ENCODE peak calls at places on chromosomes 11 and 22, in ten cellular contexts. X is progenitor cell of endocrine pancreas; P is PC-9; U is choroid plexus epithelial cell; R is NAMALWA; K is stimulated activated naive CD8-positive, alpha-beta T cell treated with anti-CD3 and anti-CD28 coated beads, Interleukin-15, amount 100 ng/mL, for 72 hours; H is AG08396; Z is stimulated activated CD4-positive, alpha-beta T cell treated with anti-CD3 and anti-CD28 coated beads, Interleukin-2, amount 100 ng/mL, for 48 hours; I is retina; T is Daoy. C is an unnamed sample.

GRCh38 chr11:124812876-124813275 is 12.7 kb upstream of the MSANTD2 start:
- DNase-seq in U (no peak), K (no peak), Z (no peak), R (no peak), P (no peak), T (peak; percentile 69), I (no peak), X (no peak), H (no peak), C (no peak)

GRCh38 chr11:64762277-64762915 is 2.6 kb upstream of the PYGM start:
- DNase-seq in X (no peak), U (no peak), R (peak; percentile 49), T (no peak), I (peak; percentile 26), H (peak; percentile 12), K (no peak), Z (no peak), P (no peak), C (peak; percentile 33)

GRCh38 chr11:130141561-130142341 is 17.8 kb upstream of the ST14 start:
- DNase-seq in P (no peak), X (no peak), Z (no peak), U (peak; percentile 58), R (no peak), I (no peak), H (no peak), K (no peak), T (no peak), C (no peak)

GRCh38 chr11:433641-434040 is 8.2 kb downstream of the ANO9 start:
- DNase-seq in X (no peak), P (no peak), I (no peak), H (no peak), R (no peak), Z (no peak), K (no peak), U (no peak), T (no peak), C (no peak)

GRCh38 chr11:3835100-3835485 is 5.7 kb downstream of the RHOG start:
- DNase-seq in R (no peak), X (no peak), I (no peak), Z (no peak), H (no peak), U (peak; percentile 20), T (no peak), P (no peak), K (no peak), C (no peak)

GRCh38 chr22:30858976-30859713 is 109.4 kb downstream of the MORC2 start:
- DNase-seq in Z (no peak), T (no peak), R (no peak), P (no peak), X (no peak), H (no peak), K (peak; percentile 5), U (no peak), I (no peak), C (no peak)

GRCh38 chr11:60915250-60915914 is 1.4 kb downstream of the TMEM109 start:
- DNase-seq in U (peak; percentile 44), Z (peak; percentile 41), X (no peak), K (peak; percentile 84), T (peak; percentile 81), I (peak; percentile 69), P (peak; percentile 88), H (peak; percentile 80), R (peak; percentile 79), C (peak; percentile 86)

GRCh38 chr11:28838741-28839140 is 730.6 kb downstream of the METTL15 start:
- DNase-seq in Z (no peak), X (no peak), H (no peak), U (peak; percentile 67), T (no peak), I (no peak), K (no peak), R (no peak), P (no peak), C (no peak)

GRCh38 chr22:26667140-26667539 is 9.8 kb downstream of the MIAT start:
- DNase-seq in P (no peak), T (no peak), H (no peak), R (no peak), I (no peak), U (no peak), X (no peak), Z (no peak), K (no peak), C (no peak)

GRCh38 chr11:12287009-12287373 is 90.4 kb upstream of the PARVA start:
- DNase-seq in K (no peak), P (peak; percentile 54), I (no peak), R (no peak), T (peak; percentile 94), U (peak; percentile 97), Z (no peak), H (peak; percentile 82), X (no peak), C (peak; percentile 10)

GRCh38 chr11:111772535-111772934 is 6.3 kb upstream of the PPP2R1B start:
- DNase-seq in P (no peak), R (no peak), U (no peak), X (no peak), H (no peak), T (no peak), I (no peak), Z (no peak), K (no peak), C (no peak)

GRCh38 chr11:66327171-66328035 is 8.8 kb downstream of the RIN1 start:
- DNase-seq in U (peak; percentile 71), T (peak; percentile 79), P (no peak), I (no peak), H (peak; percentile 62), K (no peak), Z (no peak), X (no peak), R (no peak), C (no peak)

GRCh38 chr11:69398529-69399492 is 82.7 kb upstream of the LINC01488 start:
- DNase-seq in T (peak; percentile 61), P (no peak), U (peak; percentile 21), K (no peak), H (peak; percentile 78), I (peak; percentile 55), Z (no peak), R (no peak), X (no peak), C (no peak)

GRCh38 chr11:8828580-8829358 is 82.2 kb upstream of the AKIP1 start:
- DNase-seq in X (no peak), T (no peak), R (no peak), H (no peak), Z (no peak), I (no peak), U (peak; percentile 59), P (no peak), K (no peak), C (no peak)

GRCh38 chr22:45918455-45919370 is 58.2 kb downstream of the WNT7B start:
- DNase-seq in T (peak; percentile 87), I (no peak), H (no peak), U (no peak), R (no peak), Z (no peak), K (no peak), X (no peak), P (peak; percentile 97), C (peak; percentile 66)

GRCh38 chr11:78350101-78350645 is 67.4 kb downstream of the GAB2 start:
- DNase-seq in R (peak; percentile 47), X (no peak), P (peak; percentile 17), K (no peak), Z (no peak), I (no peak), T (peak; percentile 9), U (peak; percentile 54), H (peak; percentile 10), C (no peak)

GRCh38 chr11:13357232-13357631 is 79.6 kb downstream of the BMAL1 start:
- DNase-seq in R (no peak), Z (no peak), U (no peak), T (no peak), H (no peak), I (no peak), X (no peak), P (no peak), K (no peak), C (no peak)

GRCh38 chr11:102783720-102784119 is 3.3 kb upstream of the MMP10 start:
- DNase-seq in Z (no peak), X (no peak), K (no peak), T (no peak), I (no peak), H (no peak), R (no peak), U (no peak), P (no peak), C (peak; percentile 42)

GRCh38 chr11:6129634-6130033 is 22.1 kb downstream of the OR56B4 start:
- DNase-seq in H (no peak), U (no peak), T (no peak), K (no peak), I (no peak), P (no peak), X (no peak), R (no peak), Z (no peak), C (no peak)

GRCh38 chr11:2955896-2956476 is 26.8 kb upstream of the PHLDA2 start:
- DNase-seq in R (no peak), X (no peak), H (no peak), K (no peak), U (peak; percentile 71), I (no peak), Z (no peak), P (no peak), T (no peak), C (no peak)

GRCh38 chr11:115471367-115471766 is 32.8 kb downstream of the CADM1 start:
- DNase-seq in I (no peak), P (no peak), T (peak; percentile 34), Z (no peak), X (no peak), H (no peak), K (no peak), U (no peak), R (no peak), C (peak; percentile 97)

GRCh38 chr11:45238724-45239123 is 47.4 kb downstream of the SYT13 start:
- DNase-seq in X (no peak), H (peak; percentile 65), T (peak; percentile 24), R (no peak), P (no peak), U (peak; percentile 58), K (no peak), Z (no peak), I (no peak), C (no peak)

GRCh38 chr11:62919898-62920640 is 1.1 kb downstream of the CHRM1 start:
- DNase-seq in I (no peak), K (no peak), X (no peak), P (no peak), U (no peak), Z (no peak), T (no peak), R (no peak), H (no peak), C (no peak)